ENCODE peak calls at places on chromosomes 1 and 21, in seven cellular contexts. R is GM23248, U is OCI-LY7, C is PC-3, D is hepatocyte, Q is HCT116, G is neural progenitor cell. L is an unnamed sample.

GRCh38 chr1:245079021-245079609 is 75.7 kb upstream of the KIF26B start:
- DNase-seq in R (peak; percentile 75), U (peak; percentile 15), C (peak; percentile 82), D (peak; percentile 55), Q (peak; percentile 57), G (peak; percentile 18), L (peak; percentile 32)

GRCh38 chr1:23777979-23778814 is at the start of gene PITHD1:
- DNase-seq in R (peak; percentile 95), U (peak; percentile 93), C (peak; percentile 86), D (peak; percentile 95), Q (peak; percentile 76), G (peak; percentile 96), L (peak; percentile 90)

GRCh38 chr1:156698995-156699394 is 6.4 kb downstream of the CRABP2 start:
- DNase-seq in R (no peak), U (no peak), C (no peak), D (no peak), Q (no peak), G (no peak), L (no peak)

GRCh38 chr21:33070921-33071877 is 1.3 kb downstream of the OLIG1 start:
- DNase-seq in R (peak; percentile 13), U (no peak), C (no peak), D (no peak), Q (no peak), G (peak; percentile 60), L (peak; percentile 35)

GRCh38 chr1:21439345-21439720 is 604 bp upstream of the NBPF3 start:
- DNase-seq in R (no peak), U (no peak), C (no peak), D (no peak), Q (no peak), G (no peak), L (no peak)

GRCh38 chr1:193338194-193338593 is 151.8 kb upstream of the B3GALT2 start:
- DNase-seq in R (peak; percentile 52), U (no peak), C (peak; percentile 65), D (no peak), Q (no peak), G (no peak), L (peak; percentile 27)

GRCh38 chr1:29397981-29398380 is 161.7 kb downstream of the PTPRU start:
- DNase-seq in R (no peak), U (no peak), C (no peak), D (peak; percentile 1), Q (no peak), G (no peak), L (no peak)

GRCh38 chr1:24009406-24009805 is 29.3 kb upstream of the SRSF10 start:
- DNase-seq in R (peak; percentile 50), U (no peak), C (peak; percentile 90), D (peak; percentile 46), Q (no peak), G (no peak), L (no peak)

GRCh38 chr1:59016390-59016789 is 232.5 kb upstream of the JUN start:
- DNase-seq in R (peak; percentile 31), U (peak; percentile 25), C (no peak), D (no peak), Q (no peak), G (no peak), L (peak; percentile 78)

GRCh38 chr1:50704126-50704525 is 255.9 kb downstream of the FAF1 start:
- DNase-seq in R (peak; percentile 64), U (peak; percentile 48), C (peak; percentile 73), D (peak; percentile 50), Q (peak; percentile 6), G (peak; percentile 52), L (no peak)

GRCh38 chr1:197441990-197442389 is 173.9 kb downstream of the CRB1 start:
- DNase-seq in R (peak; percentile 57), U (no peak), C (no peak), D (peak; percentile 34), Q (no peak), G (peak; percentile 30), L (no peak)

GRCh38 chr1:245710961-245711903 is 556.4 kb downstream of the KIF26B start:
- DNase-seq in R (no peak), U (no peak), C (no peak), D (no peak), Q (no peak), G (peak; percentile 38), L (no peak)

GRCh38 chr1:30613188-30613587 is 110.2 kb downstream of the MATN1 start:
- DNase-seq in R (peak; percentile 58), U (no peak), C (no peak), D (no peak), Q (no peak), G (no peak), L (no peak)

GRCh38 chr1:16413191-16413590 is 24.0 kb downstream of the SPATA21 start:
- DNase-seq in R (no peak), U (no peak), C (no peak), D (no peak), Q (no peak), G (no peak), L (no peak)

GRCh38 chr1:221602866-221603265 is 139.0 kb downstream of the DUSP10 start:
- DNase-seq in R (peak; percentile 64), U (no peak), C (peak; percentile 90), D (no peak), Q (no peak), G (no peak), L (no peak)

GRCh38 chr1:197100677-197101076 is 33.6 kb upstream of the F13B start:
- DNase-seq in R (no peak), U (no peak), C (no peak), D (no peak), Q (no peak), G (no peak), L (no peak)

GRCh38 chr1:93150729-93151128 is 29.5 kb downstream of the TMED5 start:
- DNase-seq in R (no peak), U (no peak), C (no peak), D (no peak), Q (no peak), G (no peak), L (no peak)

DNA sequence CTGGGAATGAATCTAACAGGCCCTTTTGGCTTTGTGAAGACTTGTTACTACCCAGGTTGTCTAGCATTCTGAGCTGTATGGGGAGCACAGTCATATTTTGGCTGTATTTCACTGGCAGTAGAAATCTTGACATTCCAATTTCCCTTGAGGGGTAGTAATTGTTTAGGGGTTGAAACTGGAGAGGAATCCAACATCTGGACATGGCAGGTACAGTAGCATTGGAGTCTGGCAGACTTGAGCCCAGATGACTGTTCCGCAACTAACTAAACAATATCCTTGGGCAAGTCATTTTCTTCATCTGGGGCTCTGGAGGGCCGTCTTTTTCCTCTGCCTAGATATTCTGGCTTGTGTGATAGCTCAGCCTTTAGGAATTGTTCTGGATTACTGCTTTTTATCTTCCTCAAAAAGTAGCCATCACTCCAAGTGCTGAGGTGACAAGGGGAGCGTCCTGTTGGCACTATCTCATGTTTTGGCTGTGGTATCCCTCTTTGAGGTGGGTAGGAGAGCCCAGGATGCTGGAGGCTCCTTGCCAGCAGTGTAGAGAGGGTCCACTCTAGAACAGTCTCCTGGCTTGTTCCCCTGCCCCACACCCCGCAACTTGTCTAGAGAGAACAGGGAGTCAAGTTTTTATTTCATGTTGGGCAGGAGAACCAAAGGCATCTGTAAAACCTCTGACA is 22.7 kb upstream of the NBL1 start:
- DNase-seq in R (peak; percentile 65), U (no peak), C (no peak), D (no peak), Q (no peak), G (no peak), L (no peak)
- TF ChIP-seq EZH2phosphoT487 in R (no peak), U (no peak), C (no peak), D (no peak), Q (no peak), G (no peak), L (no peak)

GRCh38 chr1:206683313-206683712 is 1.4 kb upstream of the MAPKAPK2 start:
- DNase-seq in R (no peak), U (no peak), C (no peak), D (no peak), Q (no peak), G (no peak), L (no peak)
- H3K4me3 ChIP-seq in R (no peak overlapping the region), U (no peak overlapping the region), C (no peak overlapping the region), D (no peak overlapping the region), Q (no peak overlapping the region), G (no peak overlapping the region), L (no peak overlapping the region)

GRCh38 chr21:46327711-46328110 is 3.8 kb downstream of the PCNT start:
- DNase-seq in R (no peak), U (no peak), C (no peak), D (no peak), Q (no peak), G (no peak), L (no peak)
- H3K36me3 ChIP-seq in R (peaks cover 22% of the 10 kb centered on the region), U (peaks cover 67% of the 10 kb centered on the region), C (peaks cover 44% of the 10 kb centered on the region), D (no peaks in the 10 kb centered on the region), Q (peaks cover 28% of the 10 kb centered on the region), G (peaks cover 3% of the 10 kb centered on the region), L (peaks cover 11% of the 10 kb centered on the region)

GRCh38 chr1:225555821-225556220 is 97.1 kb downstream of the ENAH start:
- DNase-seq in R (no peak), U (no peak), C (no peak), D (no peak), Q (no peak), G (no peak), L (no peak)

GRCh38 chr1:225549821-225550220 is 103.1 kb downstream of the ENAH start:
- DNase-seq in R (no peak), U (no peak), C (no peak), D (no peak), Q (no peak), G (no peak), L (no peak)

GRCh38 chr1:225556694-225557093 is 96.2 kb downstream of the ENAH start:
- DNase-seq in R (no peak), U (no peak), C (no peak), D (no peak), Q (no peak), G (no peak), L (no peak)

GRCh38 chr1:225559902-225560301 is 93.0 kb downstream of the ENAH start:
- DNase-seq in R (no peak), U (no peak), C (no peak), D (no peak), Q (no peak), G (no peak), L (no peak)

GRCh38 chr1:225554216-225554812 is 98.6 kb downstream of the ENAH start:
- DNase-seq in R (peak; percentile 55), U (peak; percentile 56), C (peak; percentile 79), D (peak; percentile 19), Q (peak; percentile 18), G (no peak), L (peak; percentile 47)
- TF ChIP-seq EZH2phosphoT487 in R (no peak), U (no peak), C (no peak), D (no peak), Q (no peak), G (no peak), L (no peak)

DNA sequence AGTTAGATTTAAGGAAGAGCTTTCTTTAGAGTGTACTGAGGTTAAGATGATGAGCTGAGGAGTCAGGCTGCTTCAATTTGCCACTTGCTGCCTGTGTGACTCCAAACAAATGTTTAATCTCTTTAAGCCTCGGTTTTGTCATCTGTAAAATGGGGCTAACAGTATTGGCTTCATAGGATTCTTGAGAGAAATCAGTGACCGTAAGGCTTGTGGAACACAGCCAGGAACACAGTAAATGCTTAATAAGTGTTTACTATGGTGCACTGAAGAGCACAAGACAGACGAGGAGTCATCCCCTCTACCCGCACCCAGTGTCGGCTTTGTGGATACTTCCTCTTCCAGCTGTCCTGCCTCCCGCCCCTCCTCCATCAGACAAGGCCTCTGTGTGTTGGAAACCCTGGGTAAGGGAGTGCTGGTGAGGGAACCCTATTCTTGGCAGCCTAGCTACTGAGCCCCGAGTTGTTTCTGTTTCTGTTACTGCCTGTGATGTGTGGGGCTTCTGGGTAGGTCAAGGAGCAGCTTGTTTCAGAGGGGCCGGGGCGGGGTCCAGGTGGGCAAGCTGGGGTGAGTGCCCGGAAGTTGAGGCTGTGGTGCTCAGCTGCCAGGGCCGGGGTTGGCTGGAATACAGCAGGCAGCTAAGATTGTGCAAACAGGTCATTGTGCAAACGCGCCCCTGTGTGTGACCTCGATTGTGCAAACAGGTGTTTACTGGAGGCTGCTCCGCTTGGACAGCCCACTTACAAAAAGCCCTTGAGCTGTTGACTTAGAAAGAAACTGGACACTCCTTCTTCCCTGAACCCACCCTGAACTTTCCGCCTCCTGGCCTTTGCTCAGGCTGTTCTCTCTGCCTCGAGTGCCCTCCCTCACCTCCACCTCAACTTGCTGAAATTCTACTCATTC is 4.0 kb upstream of the CSF3R start:
- DNase-seq in R (no peak), U (peak; percentile 62), C (peak; percentile 54), D (peak; percentile 86), Q (no peak), G (no peak), L (no peak)
- H3K4me3 ChIP-seq in R (no peak overlapping the region), U (peak overlapping the region; percentile 43), C (peak overlapping the region; percentile 27), D (no peak overlapping the region), Q (no peak overlapping the region), G (no peak overlapping the region), L (no peak overlapping the region)